ENCODE peak calls at places on chromosomes 5 and 9, in ten cellular contexts. One of them, this sample, is unnamed.

GRCh38 chr5:107254902-107255234 is 415.9 kb downstream of the EFNA5 start:
- DNase-seq in NCI-H2171 treated with DMSO at 0.1 percent for 48 hours: no peak
- DNase-seq in nucleus accumbens: no peak
- DNase-seq in hippocampal formation: no peak
- DNase-seq in heart left ventricle: no peak
- DNase-seq in stimulated activated CD4-positive, alpha-beta T cell treated with anti-CD3 and anti-CD28 coated beads, Interleukin-1b, Interleukin-23, amount 100 ng/mL, for 24 hours: no peak
- DNase-seq in amygdala: no peak
- DNase-seq in AG08396: no peak
- DNase-seq in GM13977: no peak
- DNase-seq in NCI-H2081: no peak
- DNase-seq in this sample: no peak

GRCh38 chr9:36781532-36781931 is 208.8 kb downstream of the MELK start:
- DNase-seq in GM13977: no peak
- DNase-seq in amygdala: no peak
- DNase-seq in hippocampal formation: no peak
- DNase-seq in heart left ventricle: no peak
- DNase-seq in stimulated activated CD4-positive, alpha-beta T cell treated with anti-CD3 and anti-CD28 coated beads, Interleukin-1b, Interleukin-23, amount 100 ng/mL, for 24 hours: no peak
- DNase-seq in nucleus accumbens: no peak
- DNase-seq in AG08396: no peak
- DNase-seq in NCI-H2171 treated with DMSO at 0.1 percent for 48 hours: no peak
- DNase-seq in NCI-H2081: no peak
- DNase-seq in this sample: no peak

GRCh38 chr5:150329881-150330876 is 27.3 kb upstream of the TCOF1 start:
- DNase-seq in AG08396: no peak
- DNase-seq in heart left ventricle: no peak
- DNase-seq in stimulated activated CD4-positive, alpha-beta T cell treated with anti-CD3 and anti-CD28 coated beads, Interleukin-1b, Interleukin-23, amount 100 ng/mL, for 24 hours: no peak
- DNase-seq in NCI-H2081: no peak
- DNase-seq in amygdala: no peak
- DNase-seq in GM13977: no peak
- DNase-seq in nucleus accumbens: peak; percentile 13
- DNase-seq in NCI-H2171 treated with DMSO at 0.1 percent for 48 hours: no peak
- DNase-seq in hippocampal formation: no peak
- DNase-seq in this sample: no peak

GRCh38 chr5:10625700-10626472 is 62.0 kb downstream of the ANKRD33B start:
- DNase-seq in nucleus accumbens: no peak
- DNase-seq in amygdala: no peak
- DNase-seq in stimulated activated CD4-positive, alpha-beta T cell treated with anti-CD3 and anti-CD28 coated beads, Interleukin-1b, Interleukin-23, amount 100 ng/mL, for 24 hours: no peak
- DNase-seq in heart left ventricle: no peak
- DNase-seq in NCI-H2171 treated with DMSO at 0.1 percent for 48 hours: no peak
- DNase-seq in NCI-H2081: no peak
- DNase-seq in AG08396: no peak
- DNase-seq in GM13977: no peak
- DNase-seq in hippocampal formation: no peak
- DNase-seq in this sample: no peak

GRCh38 chr5:170278611-170279500 is 18.7 kb downstream of the LCP2 start:
- DNase-seq in GM13977: peak; percentile 81
- DNase-seq in NCI-H2171 treated with DMSO at 0.1 percent for 48 hours: no peak
- DNase-seq in NCI-H2081: no peak
- DNase-seq in hippocampal formation: peak; percentile 47
- DNase-seq in heart left ventricle: no peak
- DNase-seq in nucleus accumbens: peak; percentile 35
- DNase-seq in amygdala: no peak
- DNase-seq in stimulated activated CD4-positive, alpha-beta T cell treated with anti-CD3 and anti-CD28 coated beads, Interleukin-1b, Interleukin-23, amount 100 ng/mL, for 24 hours: peak; percentile 62
- DNase-seq in AG08396: no peak
- DNase-seq in this sample: no peak

GRCh38 chr5:179803651-179804598 is 2.7 kb downstream of the MGAT4B start:
- DNase-seq in NCI-H2171 treated with DMSO at 0.1 percent for 48 hours: no peak
- DNase-seq in NCI-H2081: peak; percentile 55
- DNase-seq in amygdala: no peak
- DNase-seq in stimulated activated CD4-positive, alpha-beta T cell treated with anti-CD3 and anti-CD28 coated beads, Interleukin-1b, Interleukin-23, amount 100 ng/mL, for 24 hours: no peak
- DNase-seq in heart left ventricle: no peak
- DNase-seq in GM13977: peak; percentile 39
- DNase-seq in nucleus accumbens: no peak
- DNase-seq in AG08396: no peak
- DNase-seq in hippocampal formation: no peak
- DNase-seq in this sample: no peak

GRCh38 chr9:119148855-119149254 is 220.4 kb downstream of the BRINP1 start:
- DNase-seq in heart left ventricle: no peak
- DNase-seq in NCI-H2081: no peak
- DNase-seq in hippocampal formation: no peak
- DNase-seq in GM13977: no peak
- DNase-seq in amygdala: no peak
- DNase-seq in nucleus accumbens: no peak
- DNase-seq in NCI-H2171 treated with DMSO at 0.1 percent for 48 hours: no peak
- DNase-seq in AG08396: no peak
- DNase-seq in stimulated activated CD4-positive, alpha-beta T cell treated with anti-CD3 and anti-CD28 coated beads, Interleukin-1b, Interleukin-23, amount 100 ng/mL, for 24 hours: no peak
- DNase-seq in this sample: no peak

GRCh38 chr9:35518981-35519679 is 29.2 kb downstream of the RUSC2 start:
- DNase-seq in stimulated activated CD4-positive, alpha-beta T cell treated with anti-CD3 and anti-CD28 coated beads, Interleukin-1b, Interleukin-23, amount 100 ng/mL, for 24 hours: no peak
- DNase-seq in hippocampal formation: no peak
- DNase-seq in GM13977: no peak
- DNase-seq in NCI-H2081: no peak
- DNase-seq in amygdala: no peak
- DNase-seq in heart left ventricle: peak; percentile 21
- DNase-seq in nucleus accumbens: no peak
- DNase-seq in AG08396: no peak
- DNase-seq in NCI-H2171 treated with DMSO at 0.1 percent for 48 hours: no peak
- DNase-seq in this sample: no peak

GRCh38 chr5:138829341-138829740 is 45.8 kb downstream of the LRRTM2 start:
- DNase-seq in hippocampal formation: no peak
- DNase-seq in GM13977: no peak
- DNase-seq in amygdala: no peak
- DNase-seq in NCI-H2171 treated with DMSO at 0.1 percent for 48 hours: no peak
- DNase-seq in nucleus accumbens: no peak
- DNase-seq in AG08396: no peak
- DNase-seq in stimulated activated CD4-positive, alpha-beta T cell treated with anti-CD3 and anti-CD28 coated beads, Interleukin-1b, Interleukin-23, amount 100 ng/mL, for 24 hours: no peak
- DNase-seq in heart left ventricle: no peak
- DNase-seq in NCI-H2081: no peak
- DNase-seq in this sample: no peak

GRCh38 chr9:112273826-112274225 is 59.6 kb downstream of the PTBP3 start:
- DNase-seq in amygdala: no peak
- DNase-seq in nucleus accumbens: no peak
- DNase-seq in GM13977: no peak
- DNase-seq in NCI-H2081: peak; percentile 4
- DNase-seq in AG08396: no peak
- DNase-seq in stimulated activated CD4-positive, alpha-beta T cell treated with anti-CD3 and anti-CD28 coated beads, Interleukin-1b, Interleukin-23, amount 100 ng/mL, for 24 hours: no peak
- DNase-seq in hippocampal formation: no peak
- DNase-seq in NCI-H2171 treated with DMSO at 0.1 percent for 48 hours: peak; percentile 37
- DNase-seq in heart left ventricle: no peak
- DNase-seq in this sample: no peak

GRCh38 chr5:54570923-54571322 is 53.4 kb downstream of the SNX18 start:
- DNase-seq in NCI-H2171 treated with DMSO at 0.1 percent for 48 hours: no peak
- DNase-seq in NCI-H2081: no peak
- DNase-seq in stimulated activated CD4-positive, alpha-beta T cell treated with anti-CD3 and anti-CD28 coated beads, Interleukin-1b, Interleukin-23, amount 100 ng/mL, for 24 hours: no peak
- DNase-seq in GM13977: no peak
- DNase-seq in nucleus accumbens: peak; percentile 28
- DNase-seq in AG08396: no peak
- DNase-seq in amygdala: no peak
- DNase-seq in heart left ventricle: peak; percentile 19
- DNase-seq in hippocampal formation: peak; percentile 7
- DNase-seq in this sample: no peak

GRCh38 chr5:151775025-151775606 is 3.4 kb downstream of the G3BP1 start:
- DNase-seq in GM13977: no peak
- DNase-seq in NCI-H2171 treated with DMSO at 0.1 percent for 48 hours: no peak
- DNase-seq in stimulated activated CD4-positive, alpha-beta T cell treated with anti-CD3 and anti-CD28 coated beads, Interleukin-1b, Interleukin-23, amount 100 ng/mL, for 24 hours: no peak
- DNase-seq in AG08396: no peak
- DNase-seq in amygdala: no peak
- DNase-seq in heart left ventricle: no peak
- DNase-seq in NCI-H2081: no peak
- DNase-seq in nucleus accumbens: no peak
- DNase-seq in hippocampal formation: no peak
- DNase-seq in this sample: no peak

GRCh38 chr9:132412089-132412488 is 2.1 kb downstream of the CFAP77 start:
- DNase-seq in GM13977: peak; percentile 39
- DNase-seq in hippocampal formation: no peak
- DNase-seq in NCI-H2171 treated with DMSO at 0.1 percent for 48 hours: peak; percentile 37
- DNase-seq in AG08396: peak; percentile 30
- DNase-seq in nucleus accumbens: no peak
- DNase-seq in NCI-H2081: peak; percentile 21
- DNase-seq in amygdala: no peak
- DNase-seq in stimulated activated CD4-positive, alpha-beta T cell treated with anti-CD3 and anti-CD28 coated beads, Interleukin-1b, Interleukin-23, amount 100 ng/mL, for 24 hours: no peak
- DNase-seq in heart left ventricle: no peak
- DNase-seq in this sample: no peak